ENCODE peak calls at places on chromosomes 4 and X, in ten cellular contexts. One of them, this sample, is unnamed.

GRCh38 chr4:26765515-26765914 is 95.1 kb upstream of the STIM2 start:
- DNase-seq in suprapubic skin: no peak
- DNase-seq in left lung: no peak
- DNase-seq in lower lobe of right lung: no peak
- DNase-seq in upper lobe of left lung: no peak
- DNase-seq in esophagus muscularis mucosa: no peak
- DNase-seq in transverse colon: no peak
- DNase-seq in A549: no peak
- DNase-seq in uterus: no peak
- DNase-seq in cardiac muscle cell: no peak
- DNase-seq in this sample: no peak

GRCh38 chr4:107711831-107712230 is 8.2 kb downstream of the PAPSS1 start:
- DNase-seq in suprapubic skin: no peak
- DNase-seq in left lung: no peak
- DNase-seq in lower lobe of right lung: no peak
- DNase-seq in upper lobe of left lung: no peak
- DNase-seq in esophagus muscularis mucosa: no peak
- DNase-seq in transverse colon: no peak
- DNase-seq in A549: no peak
- DNase-seq in uterus: no peak
- DNase-seq in cardiac muscle cell: no peak
- DNase-seq in this sample: no peak

GRCh38 chr4:147674073-147674472 is 9.9 kb downstream of the PRMT9 start:
- DNase-seq in suprapubic skin: no peak
- DNase-seq in left lung: no peak
- DNase-seq in lower lobe of right lung: no peak
- DNase-seq in upper lobe of left lung: no peak
- DNase-seq in esophagus muscularis mucosa: no peak
- DNase-seq in transverse colon: no peak
- DNase-seq in A549: no peak
- DNase-seq in uterus: no peak
- DNase-seq in cardiac muscle cell: no peak
- DNase-seq in this sample: no peak

GRCh38 chr4:119118397-119118796 is 17.2 kb upstream of the MYOZ2 start:
- DNase-seq in suprapubic skin: no peak
- DNase-seq in left lung: no peak
- DNase-seq in lower lobe of right lung: no peak
- DNase-seq in upper lobe of left lung: no peak
- DNase-seq in esophagus muscularis mucosa: no peak
- DNase-seq in transverse colon: no peak
- DNase-seq in A549: no peak
- DNase-seq in uterus: no peak
- DNase-seq in cardiac muscle cell: peak; percentile 70
- DNase-seq in this sample: no peak

GRCh38 chrX:2958199-2958598 is 29.1 kb upstream of the ARSD start:
- DNase-seq in suprapubic skin: no peak
- DNase-seq in left lung: no peak
- DNase-seq in lower lobe of right lung: no peak
- DNase-seq in upper lobe of left lung: no peak
- DNase-seq in esophagus muscularis mucosa: no peak
- DNase-seq in transverse colon: no peak
- DNase-seq in A549: no peak
- DNase-seq in uterus: no peak
- DNase-seq in cardiac muscle cell: no peak
- DNase-seq in this sample: no peak

GRCh38 chrX:24207826-24208225 is 58.3 kb downstream of the ZFX start:
- DNase-seq in suprapubic skin: no peak
- DNase-seq in left lung: no peak
- DNase-seq in lower lobe of right lung: no peak
- DNase-seq in upper lobe of left lung: no peak
- DNase-seq in esophagus muscularis mucosa: no peak
- DNase-seq in transverse colon: no peak
- DNase-seq in A549: no peak
- DNase-seq in uterus: no peak
- DNase-seq in cardiac muscle cell: peak; percentile 21
- DNase-seq in this sample: no peak

GRCh38 chrX:15877380-15877779 is 22.8 kb upstream of the AP1S2 start:
- DNase-seq in suprapubic skin: no peak
- DNase-seq in left lung: no peak
- DNase-seq in lower lobe of right lung: no peak
- DNase-seq in upper lobe of left lung: no peak
- DNase-seq in esophagus muscularis mucosa: no peak
- DNase-seq in transverse colon: no peak
- DNase-seq in A549: no peak
- DNase-seq in uterus: no peak
- DNase-seq in cardiac muscle cell: peak; percentile 75
- DNase-seq in this sample: no peak

GRCh38 chr4:44425614-44426208 is 22.9 kb downstream of the KCTD8 start:
- DNase-seq in suprapubic skin: no peak
- DNase-seq in left lung: no peak
- DNase-seq in lower lobe of right lung: no peak
- DNase-seq in upper lobe of left lung: no peak
- DNase-seq in esophagus muscularis mucosa: no peak
- DNase-seq in transverse colon: no peak
- DNase-seq in A549: no peak
- DNase-seq in uterus: no peak
- DNase-seq in cardiac muscle cell: peak; percentile 2
- DNase-seq in this sample: no peak

GRCh38 chr4:75036046-75036445 is 103.1 kb downstream of the PARM1 start:
- DNase-seq in suprapubic skin: no peak
- DNase-seq in left lung: no peak
- DNase-seq in lower lobe of right lung: no peak
- DNase-seq in upper lobe of left lung: no peak
- DNase-seq in esophagus muscularis mucosa: no peak
- DNase-seq in transverse colon: no peak
- DNase-seq in A549: no peak
- DNase-seq in uterus: no peak
- DNase-seq in cardiac muscle cell: no peak
- DNase-seq in this sample: no peak

GRCh38 chr4:99151931-99152448 is 7.9 kb upstream of the ADH4 start:
- DNase-seq in suprapubic skin: no peak
- DNase-seq in left lung: no peak
- DNase-seq in lower lobe of right lung: no peak
- DNase-seq in upper lobe of left lung: no peak
- DNase-seq in esophagus muscularis mucosa: no peak
- DNase-seq in transverse colon: no peak
- DNase-seq in A549: no peak
- DNase-seq in uterus: no peak
- DNase-seq in cardiac muscle cell: no peak
- DNase-seq in this sample: no peak

GRCh38 chr4:14908635-14909034 is 93.6 kb upstream of the CPEB2 start:
- DNase-seq in suprapubic skin: no peak
- DNase-seq in left lung: no peak
- DNase-seq in lower lobe of right lung: no peak
- DNase-seq in upper lobe of left lung: no peak
- DNase-seq in esophagus muscularis mucosa: no peak
- DNase-seq in transverse colon: no peak
- DNase-seq in A549: no peak
- DNase-seq in uterus: no peak
- DNase-seq in cardiac muscle cell: no peak
- DNase-seq in this sample: no peak

GRCh38 chr4:176302283-176303275 is 17.2 kb upstream of the SPCS3 start:
- DNase-seq in suprapubic skin: no peak
- DNase-seq in left lung: no peak
- DNase-seq in lower lobe of right lung: no peak
- DNase-seq in upper lobe of left lung: no peak
- DNase-seq in esophagus muscularis mucosa: no peak
- DNase-seq in transverse colon: no peak
- DNase-seq in A549: peak; percentile 34
- DNase-seq in uterus: no peak
- DNase-seq in cardiac muscle cell: peak; percentile 70
- DNase-seq in this sample: no peak

GRCh38 chr4:86895692-86896488 is 3.7 kb upstream of the C4orf36 start:
- DNase-seq in suprapubic skin: no peak
- DNase-seq in left lung: no peak
- DNase-seq in lower lobe of right lung: no peak
- DNase-seq in upper lobe of left lung: no peak
- DNase-seq in esophagus muscularis mucosa: no peak
- DNase-seq in transverse colon: no peak
- DNase-seq in A549: peak; percentile 22
- DNase-seq in uterus: no peak
- DNase-seq in cardiac muscle cell: peak; percentile 85
- DNase-seq in this sample: no peak

GRCh38 chrX:109619816-109620215 is 5.2 kb downstream of the KCNE5 start:
- DNase-seq in suprapubic skin: no peak
- DNase-seq in left lung: no peak
- DNase-seq in lower lobe of right lung: no peak
- DNase-seq in upper lobe of left lung: no peak
- DNase-seq in esophagus muscularis mucosa: no peak
- DNase-seq in transverse colon: no peak
- DNase-seq in A549: no peak
- DNase-seq in uterus: no peak
- DNase-seq in cardiac muscle cell: no peak
- DNase-seq in this sample: no peak

GRCh38 chr4:71303850-71304249 is 35.0 kb upstream of the SLC4A4 start:
- DNase-seq in suprapubic skin: no peak
- DNase-seq in left lung: no peak
- DNase-seq in lower lobe of right lung: no peak
- DNase-seq in upper lobe of left lung: no peak
- DNase-seq in esophagus muscularis mucosa: no peak
- DNase-seq in transverse colon: no peak
- DNase-seq in A549: no peak
- DNase-seq in uterus: no peak
- DNase-seq in cardiac muscle cell: no peak
- DNase-seq in this sample: no peak

GRCh38 chrX:97616883-97617510 is 733.3 kb downstream of the RPA4 start:
- DNase-seq in suprapubic skin: no peak
- DNase-seq in left lung: no peak
- DNase-seq in lower lobe of right lung: no peak
- DNase-seq in upper lobe of left lung: no peak
- DNase-seq in esophagus muscularis mucosa: no peak
- DNase-seq in transverse colon: no peak
- DNase-seq in A549: peak; percentile 6
- DNase-seq in uterus: no peak
- DNase-seq in cardiac muscle cell: peak; percentile 63
- DNase-seq in this sample: no peak

DNA sequence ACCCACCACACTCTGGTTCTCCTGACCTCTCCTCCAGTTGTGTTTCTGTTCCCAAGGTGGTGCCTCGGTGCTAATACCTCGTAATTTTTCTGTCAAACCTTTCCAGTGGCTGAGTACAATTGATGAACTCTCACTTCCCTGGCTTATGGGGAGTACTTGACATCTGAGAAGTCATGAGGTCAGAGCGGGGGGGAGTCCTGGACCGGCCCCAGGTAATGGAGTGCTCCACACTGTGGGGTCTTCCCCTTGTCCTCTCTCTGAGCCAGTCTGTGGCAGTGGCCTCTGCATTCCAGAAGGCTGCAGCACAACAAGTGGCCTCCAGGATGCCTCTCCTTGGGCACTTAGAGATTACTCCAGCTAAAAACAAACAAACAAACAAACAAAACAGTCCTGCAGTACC is 122.5 kb upstream of the TRIM2 start:
- DNase-seq in suprapubic skin: no peak
- DNase-seq in left lung: no peak
- DNase-seq in lower lobe of right lung: no peak
- DNase-seq in upper lobe of left lung: no peak
- DNase-seq in esophagus muscularis mucosa: no peak
- DNase-seq in transverse colon: no peak
- DNase-seq in A549: no peak
- DNase-seq in uterus: no peak
- DNase-seq in cardiac muscle cell: no peak
- DNase-seq in this sample: no peak
- TF ChIP-seq CTCF in suprapubic skin: no peak
- TF ChIP-seq CTCF in left lung: no peak
- TF ChIP-seq CTCF in lower lobe of right lung: no peak
- TF ChIP-seq CTCF in upper lobe of left lung: no peak
- TF ChIP-seq CTCF in esophagus muscularis mucosa: no peak
- TF ChIP-seq CTCF in transverse colon: no peak
- TF ChIP-seq CTCF in A549: no peak
- TF ChIP-seq CTCF in uterus: no peak
- TF ChIP-seq CTCF in cardiac muscle cell: no peak
- TF ChIP-seq CTCF in this sample: no peak

GRCh38 chr4:384311-385010 is 46.8 kb downstream of the ZNF141 start:
- DNase-seq in suprapubic skin: no peak
- DNase-seq in left lung: no peak
- DNase-seq in lower lobe of right lung: no peak
- DNase-seq in upper lobe of left lung: no peak
- DNase-seq in esophagus muscularis mucosa: no peak
- DNase-seq in transverse colon: no peak
- DNase-seq in A549: no peak
- DNase-seq in uterus: no peak
- DNase-seq in cardiac muscle cell: no peak
- DNase-seq in this sample: no peak

GRCh38 chr4:385934-386707 is 48.5 kb downstream of the ZNF141 start:
- DNase-seq in suprapubic skin: no peak
- DNase-seq in left lung: no peak
- DNase-seq in lower lobe of right lung: no peak
- DNase-seq in upper lobe of left lung: no peak
- DNase-seq in esophagus muscularis mucosa: no peak
- DNase-seq in transverse colon: no peak
- DNase-seq in A549: no peak
- DNase-seq in uterus: no peak
- DNase-seq in cardiac muscle cell: no peak
- DNase-seq in this sample: no peak

GRCh38 chr4:386708-387105 is 49.1 kb downstream of the ZNF141 start:
- DNase-seq in suprapubic skin: no peak
- DNase-seq in left lung: no peak
- DNase-seq in lower lobe of right lung: no peak
- DNase-seq in upper lobe of left lung: no peak
- DNase-seq in esophagus muscularis mucosa: no peak
- DNase-seq in transverse colon: no peak
- DNase-seq in A549: no peak
- DNase-seq in uterus: no peak
- DNase-seq in cardiac muscle cell: no peak
- DNase-seq in this sample: no peak
- H3K9me3 ChIP-seq in suprapubic skin: peaks cover 75% of the 10 kb centered on the region
- H3K9me3 ChIP-seq in left lung: peaks cover 99% of the 10 kb centered on the region
- H3K9me3 ChIP-seq in lower lobe of right lung: peaks cover 98% of the 10 kb centered on the region
- H3K9me3 ChIP-seq in upper lobe of left lung: peaks cover 79% of the 10 kb centered on the region
- H3K9me3 ChIP-seq in esophagus muscularis mucosa: peaks cover 97% of the 10 kb centered on the region
- H3K9me3 ChIP-seq in transverse colon: peaks cover 92% of the 10 kb centered on the region
- H3K9me3 ChIP-seq in A549: peaks cover 10% of the 10 kb centered on the region
- H3K9me3 ChIP-seq in uterus: no peaks in the 10 kb centered on the region
- H3K9me3 ChIP-seq in cardiac muscle cell: peaks cover 2% of the 10 kb centered on the region
- H3K9me3 ChIP-seq in this sample: peaks cover 94% of the 10 kb centered on the region

GRCh38 chr4:124785645-124786044 is 73.1 kb upstream of the ANKRD50 start:
- DNase-seq in suprapubic skin: no peak
- DNase-seq in left lung: no peak
- DNase-seq in lower lobe of right lung: no peak
- DNase-seq in upper lobe of left lung: no peak
- DNase-seq in esophagus muscularis mucosa: no peak
- DNase-seq in transverse colon: no peak
- DNase-seq in A549: no peak
- DNase-seq in uterus: no peak
- DNase-seq in cardiac muscle cell: no peak
- DNase-seq in this sample: no peak
- TF ChIP-seq CTCF in suprapubic skin: no peak
- TF ChIP-seq CTCF in left lung: no peak
- TF ChIP-seq CTCF in lower lobe of right lung: no peak
- TF ChIP-seq CTCF in upper lobe of left lung: no peak
- TF ChIP-seq CTCF in esophagus muscularis mucosa: no peak
- TF ChIP-seq CTCF in transverse colon: no peak
- TF ChIP-seq CTCF in A549: no peak
- TF ChIP-seq CTCF in uterus: no peak
- TF ChIP-seq CTCF in cardiac muscle cell: no peak
- TF ChIP-seq CTCF in this sample: no peak

DNA sequence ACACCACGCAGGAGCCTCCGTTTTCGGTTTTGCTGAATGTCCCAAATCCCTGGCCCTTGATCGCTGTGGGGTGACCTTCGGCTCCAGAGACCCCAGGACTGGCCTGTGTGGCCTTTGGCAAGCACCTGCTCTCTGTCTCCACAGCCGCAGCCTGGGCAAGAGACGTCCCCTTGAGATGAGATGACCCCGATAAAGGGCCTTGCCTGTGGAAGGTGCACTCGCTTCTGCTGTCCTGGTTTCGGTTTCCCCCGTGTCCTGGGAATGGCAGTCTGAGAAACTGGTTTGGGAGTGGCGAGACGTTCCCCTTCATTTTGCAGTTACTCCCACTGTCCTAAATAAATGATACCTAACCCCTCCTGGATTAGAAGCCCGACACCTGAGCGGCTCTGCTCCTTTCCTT is 9.6 kb downstream of the PSAPL1 start:
- DNase-seq in suprapubic skin: peak; percentile 24
- DNase-seq in left lung: peak; percentile 29
- DNase-seq in lower lobe of right lung: peak; percentile 36
- DNase-seq in upper lobe of left lung: peak; percentile 10
- DNase-seq in esophagus muscularis mucosa: no peak
- DNase-seq in transverse colon: peak; percentile 2
- DNase-seq in A549: no peak
- DNase-seq in uterus: peak; percentile 10
- DNase-seq in cardiac muscle cell: no peak
- DNase-seq in this sample: no peak
- H3K9me3 ChIP-seq in suprapubic skin: no peaks in the 10 kb centered on the region
- H3K9me3 ChIP-seq in left lung: no peaks in the 10 kb centered on the region
- H3K9me3 ChIP-seq in lower lobe of right lung: no peaks in the 10 kb centered on the region
- H3K9me3 ChIP-seq in upper lobe of left lung: no peaks in the 10 kb centered on the region
- H3K9me3 ChIP-seq in esophagus muscularis mucosa: no peaks in the 10 kb centered on the region
- H3K9me3 ChIP-seq in transverse colon: no peaks in the 10 kb centered on the region
- H3K9me3 ChIP-seq in A549: no peaks in the 10 kb centered on the region
- H3K9me3 ChIP-seq in uterus: no peaks in the 10 kb centered on the region
- H3K9me3 ChIP-seq in cardiac muscle cell: no peaks in the 10 kb centered on the region
- H3K9me3 ChIP-seq in this sample: no peaks in the 10 kb centered on the region

This sample was measured in CD4-positive, alpha-beta T cell.